ENCODE peak calls at places on chromosomes 1 and 21, in five cellular contexts. One of them, this sample, is unnamed.

GRCh38 chr1:172826096-172826741 is 167.3 kb downstream of the FASLG start:
- DNase-seq in psoas muscle: no peak
- DNase-seq in hepatocyte: peak; percentile 74
- DNase-seq in neural progenitor cell: peak; percentile 39
- DNase-seq in mesendoderm: peak; percentile 81
- DNase-seq in this sample: peak; percentile 90

GRCh38 chr1:1981142-1981500 is 22.5 kb downstream of the CFAP74 start:
- DNase-seq in psoas muscle: no peak
- DNase-seq in hepatocyte: no peak
- DNase-seq in neural progenitor cell: no peak
- DNase-seq in mesendoderm: no peak
- DNase-seq in this sample: no peak

GRCh38 chr1:205666372-205667166 is 13.7 kb downstream of the SLC45A3 start:
- DNase-seq in psoas muscle: no peak
- DNase-seq in hepatocyte: no peak
- DNase-seq in neural progenitor cell: no peak
- DNase-seq in mesendoderm: no peak
- DNase-seq in this sample: no peak

GRCh38 chr1:53552146-53552940 is 93.1 kb downstream of the DMRTB1 start:
- DNase-seq in psoas muscle: no peak
- DNase-seq in hepatocyte: no peak
- DNase-seq in neural progenitor cell: peak; percentile 55
- DNase-seq in mesendoderm: no peak
- DNase-seq in this sample: no peak

GRCh38 chr1:239719642-239720258 is 333.4 kb downstream of the CHRM3 start:
- DNase-seq in psoas muscle: no peak
- DNase-seq in hepatocyte: no peak
- DNase-seq in neural progenitor cell: no peak
- DNase-seq in mesendoderm: no peak
- DNase-seq in this sample: no peak

GRCh38 chr1:109890115-109890953 is 20.3 kb upstream of the CSF1 start:
- DNase-seq in psoas muscle: no peak
- DNase-seq in hepatocyte: no peak
- DNase-seq in neural progenitor cell: no peak
- DNase-seq in mesendoderm: no peak
- DNase-seq in this sample: no peak

GRCh38 chr1:175508320-175509110 is 234.9 kb downstream of the TNR start:
- DNase-seq in psoas muscle: no peak
- DNase-seq in hepatocyte: no peak
- DNase-seq in neural progenitor cell: no peak
- DNase-seq in mesendoderm: no peak
- DNase-seq in this sample: no peak

GRCh38 chr1:113216664-113217063 is 143.7 kb downstream of the LRIG2 start:
- DNase-seq in psoas muscle: no peak
- DNase-seq in hepatocyte: no peak
- DNase-seq in neural progenitor cell: no peak
- DNase-seq in mesendoderm: no peak
- DNase-seq in this sample: no peak

GRCh38 chr21:39694750-39695149 is 50.2 kb upstream of the IGSF5 start:
- DNase-seq in psoas muscle: no peak
- DNase-seq in hepatocyte: no peak
- DNase-seq in neural progenitor cell: no peak
- DNase-seq in mesendoderm: no peak
- DNase-seq in this sample: peak; percentile 12

GRCh38 chr21:37366488-37367300 is at the start of gene DYRK1A:
- DNase-seq in psoas muscle: peak; percentile 99
- DNase-seq in hepatocyte: peak; percentile 99
- DNase-seq in neural progenitor cell: peak; percentile 100
- DNase-seq in mesendoderm: peak; percentile 100
- DNase-seq in this sample: peak; percentile 97

GRCh38 chr1:33120436-33121231 is 39.7 kb downstream of the AZIN2 start:
- DNase-seq in psoas muscle: no peak
- DNase-seq in hepatocyte: no peak
- DNase-seq in neural progenitor cell: no peak
- DNase-seq in mesendoderm: no peak
- DNase-seq in this sample: no peak

GRCh38 chr1:201916649-201917249 is 28.1 kb downstream of the SHISA4 start:
- DNase-seq in psoas muscle: peak; percentile 74
- DNase-seq in hepatocyte: peak; percentile 81
- DNase-seq in neural progenitor cell: no peak
- DNase-seq in mesendoderm: no peak
- DNase-seq in this sample: peak; percentile 87

GRCh38 chr1:245431706-245432105 is 276.9 kb downstream of the KIF26B start:
- DNase-seq in psoas muscle: no peak
- DNase-seq in hepatocyte: no peak
- DNase-seq in neural progenitor cell: no peak
- DNase-seq in mesendoderm: no peak
- DNase-seq in this sample: no peak

GRCh38 chr21:46457801-46458314 is 833 bp upstream of the DIP2A start:
- DNase-seq in psoas muscle: peak; percentile 39
- DNase-seq in hepatocyte: peak; percentile 57
- DNase-seq in neural progenitor cell: no peak
- DNase-seq in mesendoderm: peak; percentile 66
- DNase-seq in this sample: peak; percentile 40

GRCh38 chr1:25161981-25162380 is 70.3 kb downstream of the SYF2 start:
- DNase-seq in psoas muscle: no peak
- DNase-seq in hepatocyte: no peak
- DNase-seq in neural progenitor cell: no peak
- DNase-seq in mesendoderm: no peak
- DNase-seq in this sample: no peak

GRCh38 chr1:1471389-1472045 is at the start of gene ATAD3B:
- DNase-seq in psoas muscle: peak; percentile 87
- DNase-seq in hepatocyte: peak; percentile 95
- DNase-seq in neural progenitor cell: peak; percentile 97
- DNase-seq in mesendoderm: peak; percentile 94
- DNase-seq in this sample: peak; percentile 89

GRCh38 chr1:219702551-219703215 is 89.8 kb upstream of the ZC3H11B start:
- DNase-seq in psoas muscle: no peak
- DNase-seq in hepatocyte: no peak
- DNase-seq in neural progenitor cell: no peak
- DNase-seq in mesendoderm: no peak
- DNase-seq in this sample: peak; percentile 69

GRCh38 chr1:186188736-186189135 is 186.3 kb downstream of the TPR start:
- DNase-seq in psoas muscle: no peak
- DNase-seq in hepatocyte: no peak
- DNase-seq in neural progenitor cell: no peak
- DNase-seq in mesendoderm: no peak
- DNase-seq in this sample: no peak

GRCh38 chr1:169364948-169365347 is 2.6 kb downstream of the NME7 start:
- DNase-seq in psoas muscle: no peak
- DNase-seq in hepatocyte: no peak
- DNase-seq in neural progenitor cell: no peak
- DNase-seq in mesendoderm: no peak
- DNase-seq in this sample: no peak

GRCh38 chr1:226407497-226408284 is at the start of gene PARP1:
- DNase-seq in psoas muscle: peak; percentile 90
- DNase-seq in hepatocyte: peak; percentile 93
- DNase-seq in neural progenitor cell: peak; percentile 90
- DNase-seq in mesendoderm: peak; percentile 91
- DNase-seq in this sample: peak; percentile 70

GRCh38 chr1:171898956-171899355 is 57.7 kb downstream of the DNM3 start:
- DNase-seq in psoas muscle: no peak
- DNase-seq in hepatocyte: no peak
- DNase-seq in neural progenitor cell: peak; percentile 88
- DNase-seq in mesendoderm: peak; percentile 75
- DNase-seq in this sample: no peak

GRCh38 chr1:101474039-101474665 is 237.3 kb downstream of the S1PR1 start:
- DNase-seq in psoas muscle: no peak
- DNase-seq in hepatocyte: peak; percentile 36
- DNase-seq in neural progenitor cell: peak; percentile 69
- DNase-seq in mesendoderm: peak; percentile 70
- DNase-seq in this sample: no peak

GRCh38 chr1:183355181-183355580 is 63.0 kb downstream of the NMNAT2 start:
- DNase-seq in psoas muscle: no peak
- DNase-seq in hepatocyte: no peak
- DNase-seq in neural progenitor cell: no peak
- DNase-seq in mesendoderm: no peak
- DNase-seq in this sample: no peak

GRCh38 chr1:227035316-227035715 is 95.2 kb downstream of the COQ8A start:
- DNase-seq in psoas muscle: no peak
- DNase-seq in hepatocyte: no peak
- DNase-seq in neural progenitor cell: no peak
- DNase-seq in mesendoderm: no peak
- DNase-seq in this sample: no peak

GRCh38 chr1:115545791-115546733 is 95.7 kb upstream of the VANGL1 start:
- DNase-seq in psoas muscle: peak; percentile 24
- DNase-seq in hepatocyte: peak; percentile 86
- DNase-seq in neural progenitor cell: peak; percentile 65
- DNase-seq in mesendoderm: peak; percentile 99
- DNase-seq in this sample: peak; percentile 94

GRCh38 chr1:205285391-205286101 is 36.0 kb downstream of the NUAK2 start:
- DNase-seq in psoas muscle: no peak
- DNase-seq in hepatocyte: no peak
- DNase-seq in neural progenitor cell: no peak
- DNase-seq in mesendoderm: no peak
- DNase-seq in this sample: no peak

GRCh38 chr1:71834570-71835441 is 447.5 kb downstream of the NEGR1 start:
- DNase-seq in psoas muscle: no peak
- DNase-seq in hepatocyte: peak; percentile 35
- DNase-seq in neural progenitor cell: no peak
- DNase-seq in mesendoderm: no peak
- DNase-seq in this sample: no peak

GRCh38 chr1:92459871-92460320 is 26.8 kb downstream of the GFI1 start:
- DNase-seq in psoas muscle: no peak
- DNase-seq in hepatocyte: no peak
- DNase-seq in neural progenitor cell: no peak
- DNase-seq in mesendoderm: no peak
- DNase-seq in this sample: no peak

GRCh38 chr1:33507661-33508060 is 35.2 kb downstream of the ZSCAN20 start:
- DNase-seq in psoas muscle: no peak
- DNase-seq in hepatocyte: no peak
- DNase-seq in neural progenitor cell: no peak
- DNase-seq in mesendoderm: no peak
- DNase-seq in this sample: no peak

GRCh38 chr1:71270394-71270793 is 189.6 kb upstream of the ZRANB2 start:
- DNase-seq in psoas muscle: no peak
- DNase-seq in hepatocyte: no peak
- DNase-seq in neural progenitor cell: no peak
- DNase-seq in mesendoderm: no peak
- DNase-seq in this sample: no peak

GRCh38 chr1:40848530-40849189 is 13.5 kb downstream of the CITED4 start:
- DNase-seq in psoas muscle: peak; percentile 53
- DNase-seq in hepatocyte: peak; percentile 86
- DNase-seq in neural progenitor cell: peak; percentile 79
- DNase-seq in mesendoderm: peak; percentile 85
- DNase-seq in this sample: peak; percentile 62

GRCh38 chr1:49046305-49046704 is 269.6 kb upstream of the BEND5 start:
- DNase-seq in psoas muscle: no peak
- DNase-seq in hepatocyte: no peak
- DNase-seq in neural progenitor cell: no peak
- DNase-seq in mesendoderm: no peak
- DNase-seq in this sample: no peak

DNA sequence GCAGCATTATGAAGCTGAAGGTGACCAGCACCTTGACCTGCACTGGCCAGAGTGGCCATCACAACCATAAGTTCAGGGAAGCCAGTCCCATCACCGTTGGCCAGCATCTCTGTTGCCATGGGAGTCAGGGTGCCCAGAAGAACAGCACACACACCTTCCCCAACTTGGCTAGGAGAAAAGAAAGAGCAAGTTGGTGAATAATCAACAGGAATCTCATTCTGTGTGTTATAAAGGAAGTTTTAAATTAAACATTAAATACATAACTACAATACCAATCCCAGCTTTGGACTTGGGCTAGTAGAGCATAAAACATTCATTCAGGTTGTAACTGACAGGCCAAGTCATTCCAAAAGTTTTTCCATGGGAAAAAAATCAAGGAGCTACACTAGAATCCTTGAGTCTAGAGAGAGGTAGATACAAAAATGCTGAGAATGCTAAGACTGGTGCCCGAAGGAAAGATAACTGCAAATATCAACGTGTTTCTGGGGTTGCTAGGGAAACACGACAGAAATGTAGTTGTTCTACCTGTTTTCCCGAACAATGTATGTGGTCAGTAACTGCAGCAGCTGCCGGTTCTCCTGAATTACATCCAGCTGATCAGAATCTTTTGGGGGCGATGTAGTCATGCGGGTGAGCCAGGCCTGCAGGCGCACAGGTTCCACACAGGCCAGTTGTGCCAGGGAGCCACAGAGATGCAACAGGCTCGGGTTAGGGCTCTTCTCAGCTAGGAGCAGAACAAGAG is 45.6 kb downstream of the UBR4 start:
- DNase-seq in psoas muscle: no peak
- DNase-seq in hepatocyte: peak; percentile 20
- DNase-seq in neural progenitor cell: no peak
- DNase-seq in mesendoderm: peak; percentile 27
- DNase-seq in this sample: no peak
- H3K36me3 ChIP-seq in psoas muscle: peaks cover 41% of the 10 kb centered on the region
- H3K36me3 ChIP-seq in hepatocyte: peaks cover 4% of the 10 kb centered on the region
- H3K36me3 ChIP-seq in neural progenitor cell: peaks cover 25% of the 10 kb centered on the region
- H3K36me3 ChIP-seq in mesendoderm: peaks cover 47% of the 10 kb centered on the region
- H3K36me3 ChIP-seq in this sample: peaks cover 96% of the 10 kb centered on the region

GRCh38 chr1:19651141-19651737 is 7.1 kb downstream of the NBL1 start:
- DNase-seq in psoas muscle: peak; percentile 61
- DNase-seq in hepatocyte: peak; percentile 79
- DNase-seq in neural progenitor cell: peak; percentile 75
- DNase-seq in mesendoderm: peak; percentile 52
- DNase-seq in this sample: peak; percentile 43
- H3K27ac ChIP-seq in psoas muscle: peak overlapping the region; percentile 53
- H3K27ac ChIP-seq in hepatocyte: no peak overlapping the region
- H3K27ac ChIP-seq in neural progenitor cell: no peak overlapping the region
- H3K27ac ChIP-seq in mesendoderm: no peak overlapping the region
- H3K27ac ChIP-seq in this sample: peak overlapping the region; percentile 12

GRCh38 chr1:18351735-18352134 is 129.0 kb upstream of the KLHDC7A start:
- DNase-seq in psoas muscle: no peak
- DNase-seq in hepatocyte: no peak
- DNase-seq in neural progenitor cell: peak; percentile 33
- DNase-seq in mesendoderm: no peak
- DNase-seq in this sample: no peak
- H3K4me3 ChIP-seq in psoas muscle: no peak overlapping the region
- H3K4me3 ChIP-seq in hepatocyte: no peak overlapping the region
- H3K4me3 ChIP-seq in neural progenitor cell: no peak overlapping the region
- H3K4me3 ChIP-seq in mesendoderm: no peak overlapping the region
- H3K4me3 ChIP-seq in this sample: no peak overlapping the region

DNA sequence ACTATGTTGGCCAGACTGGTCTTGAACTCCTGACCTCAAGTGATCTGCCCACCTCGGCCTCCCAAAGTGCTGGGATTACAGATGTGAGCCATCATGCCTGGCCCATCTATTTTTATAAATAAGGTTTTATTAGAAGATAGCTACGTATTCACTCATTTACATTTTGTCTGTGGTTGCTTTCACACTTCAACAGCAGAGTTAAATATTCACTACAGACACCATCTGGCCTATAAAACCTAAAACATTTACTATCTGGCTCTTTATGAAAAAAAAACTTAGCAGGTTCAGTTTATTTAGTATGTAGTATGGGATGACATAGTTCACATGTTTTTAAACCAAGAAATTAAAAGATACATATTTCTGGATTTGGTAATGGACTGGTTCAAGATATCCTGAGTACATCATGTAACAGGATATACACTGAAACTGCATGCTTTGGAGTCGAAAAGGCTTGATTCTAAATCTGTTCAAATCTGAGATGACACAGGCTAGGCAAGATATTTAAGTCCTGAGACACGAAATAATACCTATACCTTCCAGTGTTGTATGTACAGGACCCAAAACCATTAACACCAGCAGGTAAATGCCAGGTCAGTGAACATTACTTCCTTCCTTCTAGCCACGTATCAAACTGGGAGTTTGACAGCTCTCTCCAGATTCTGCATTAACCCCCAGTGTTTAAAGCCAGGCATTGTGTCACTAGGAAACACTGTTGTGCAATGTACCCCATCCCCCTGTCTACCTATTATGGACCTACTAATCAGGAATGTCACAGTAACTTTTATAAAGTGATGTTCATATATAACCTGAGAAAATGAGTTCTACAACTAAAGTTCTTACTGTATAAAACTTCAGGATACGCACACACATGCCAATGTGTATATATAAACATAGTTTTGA is 54.3 kb upstream of the SDC3 start:
- DNase-seq in psoas muscle: no peak
- DNase-seq in hepatocyte: no peak
- DNase-seq in neural progenitor cell: no peak
- DNase-seq in mesendoderm: no peak
- DNase-seq in this sample: no peak
- H3K36me3 ChIP-seq in psoas muscle: peaks cover 14% of the 10 kb centered on the region
- H3K36me3 ChIP-seq in hepatocyte: peaks cover 4% of the 10 kb centered on the region
- H3K36me3 ChIP-seq in neural progenitor cell: peaks cover 37% of the 10 kb centered on the region
- H3K36me3 ChIP-seq in mesendoderm: peaks cover 11% of the 10 kb centered on the region
- H3K36me3 ChIP-seq in this sample: peaks cover 45% of the 10 kb centered on the region

This sample was measured in brain microvascular endothelial cell.